ENCODE peak calls at places on chromosome 21, in four cellular contexts. U is CD8-positive, alpha-beta memory T cell; R is Panc1; V is bronchial epithelial cell. T is an unnamed sample.
A peak's percentile ranks its signal among the peaks of the same experiment; 100 is the strongest.

GRCh38 chr21:33402011-33402979 is 918 bp upstream of the IFNGR2 start:
- DNase-seq in U (no peak), R (no peak), V (peak; percentile 62), T (no peak)

GRCh38 chr21:36082140-36082742 is 12.4 kb downstream of the CBR1 start:
- DNase-seq in U (no peak), R (no peak), V (no peak), T (no peak)

GRCh38 chr21:41866274-41866809 is 12.8 kb downstream of the PRDM15 start:
- DNase-seq in U (no peak), R (no peak), V (no peak), T (no peak)

GRCh38 chr21:44013380-44014088 is 1.4 kb downstream of the TRAPPC10 start:
- DNase-seq in U (no peak), R (no peak), V (no peak), T (peak; percentile 51)

GRCh38 chr21:29022141-29022540 is 2.3 kb upstream of the USP16 start:
- DNase-seq in U (peak; percentile 52), R (no peak), V (no peak), T (no peak)

GRCh38 chr21:33685613-33686197 is 43.4 kb downstream of the ITSN1 start:
- DNase-seq in U (no peak), R (no peak), V (peak; percentile 66), T (no peak)

GRCh38 chr21:15943009-15943666 is 213.4 kb downstream of the USP25 start:
- DNase-seq in U (no peak), R (peak; percentile 15), V (peak; percentile 81), T (no peak)

GRCh38 chr21:44332383-44332782 is 6.8 kb downstream of the CFAP410 start:
- DNase-seq in U (no peak), R (no peak), V (no peak), T (no peak)

GRCh38 chr21:31268090-31268489 is 76.0 kb downstream of the TIAM1 start:
- DNase-seq in U (no peak), R (no peak), V (no peak), T (no peak)

GRCh38 chr21:33587792-33588484 is 546 bp downstream of the DONSON start:
- DNase-seq in U (no peak), R (no peak), V (peak; percentile 12), T (no peak)

T was measured in stimulated activated naive CD4-positive, alpha-beta T cell.